ENCODE peak calls at places on chromosome 9, in five cellular contexts. One of them, this sample, is unnamed.
A peak's percentile ranks its signal among the peaks of the same experiment; 100 is the strongest.

GRCh38 chr9:124054671-124055212 is 43.2 kb downstream of the LHX2 start:
- DNase-seq in A549: no peak
- DNase-seq in tibial artery: no peak
- DNase-seq in endothelial cell: no peak
- DNase-seq in left ventricle myocardium inferior: no peak
- DNase-seq in this sample: peak; percentile 70

GRCh38 chr9:134326754-134327526 is 685 bp downstream of the RXRA start:
- DNase-seq in A549: peak; percentile 60
- DNase-seq in tibial artery: peak; percentile 74
- DNase-seq in endothelial cell: peak; percentile 39
- DNase-seq in left ventricle myocardium inferior: peak; percentile 45
- DNase-seq in this sample: no peak

GRCh38 chr9:105639936-105640335 is 22.3 kb upstream of the TAL2 start:
- DNase-seq in A549: no peak
- DNase-seq in tibial artery: no peak
- DNase-seq in endothelial cell: no peak
- DNase-seq in left ventricle myocardium inferior: no peak
- DNase-seq in this sample: no peak

GRCh38 chr9:133558191-133559126 is 24.0 kb downstream of the ADAMTSL2 start:
- DNase-seq in A549: peak; percentile 44
- DNase-seq in tibial artery: no peak
- DNase-seq in endothelial cell: peak; percentile 72
- DNase-seq in left ventricle myocardium inferior: peak; percentile 56
- DNase-seq in this sample: peak; percentile 71

GRCh38 chr9:83119873-83120272 is 56.9 kb upstream of the RASEF start:
- DNase-seq in A549: no peak
- DNase-seq in tibial artery: no peak
- DNase-seq in endothelial cell: no peak
- DNase-seq in left ventricle myocardium inferior: no peak
- DNase-seq in this sample: no peak

GRCh38 chr9:99962685-99963261 is 56.3 kb downstream of the STX17 start:
- DNase-seq in A549: no peak
- DNase-seq in tibial artery: no peak
- DNase-seq in endothelial cell: no peak
- DNase-seq in left ventricle myocardium inferior: no peak
- DNase-seq in this sample: no peak

GRCh38 chr9:114893622-114894021 is 36.8 kb downstream of the TNFSF8 start:
- DNase-seq in A549: no peak
- DNase-seq in tibial artery: no peak
- DNase-seq in endothelial cell: no peak
- DNase-seq in left ventricle myocardium inferior: no peak
- DNase-seq in this sample: peak; percentile 46

GRCh38 chr9:13282998-13283397 is 3.5 kb upstream of the MPDZ start:
- DNase-seq in A549: no peak
- DNase-seq in tibial artery: no peak
- DNase-seq in endothelial cell: no peak
- DNase-seq in left ventricle myocardium inferior: no peak
- DNase-seq in this sample: no peak

GRCh38 chr9:91734371-91734981 is 215.6 kb downstream of the ROR2 start:
- DNase-seq in A549: peak; percentile 78
- DNase-seq in tibial artery: no peak
- DNase-seq in endothelial cell: peak; percentile 82
- DNase-seq in left ventricle myocardium inferior: peak; percentile 73
- DNase-seq in this sample: peak; percentile 73

GRCh38 chr9:112332977-112333638 is at the start of gene PTBP3:
- DNase-seq in A549: peak; percentile 55
- DNase-seq in tibial artery: peak; percentile 91
- DNase-seq in endothelial cell: peak; percentile 78
- DNase-seq in left ventricle myocardium inferior: peak; percentile 83
- DNase-seq in this sample: peak; percentile 82

GRCh38 chr9:134385873-134386370 is 59.7 kb downstream of the RXRA start:
- DNase-seq in A549: no peak
- DNase-seq in tibial artery: no peak
- DNase-seq in endothelial cell: no peak
- DNase-seq in left ventricle myocardium inferior: no peak
- DNase-seq in this sample: no peak

GRCh38 chr9:114434878-114435311 is 47.1 kb upstream of the AKNA start:
- DNase-seq in A549: peak; percentile 63
- DNase-seq in tibial artery: no peak
- DNase-seq in endothelial cell: peak; percentile 34
- DNase-seq in left ventricle myocardium inferior: no peak
- DNase-seq in this sample: no peak

GRCh38 chr9:12956261-12956660 is 181.4 kb downstream of the LURAP1L start:
- DNase-seq in A549: no peak
- DNase-seq in tibial artery: no peak
- DNase-seq in endothelial cell: no peak
- DNase-seq in left ventricle myocardium inferior: no peak
- DNase-seq in this sample: no peak

GRCh38 chr9:107868166-107868565 is 378.6 kb upstream of the KLF4 start:
- DNase-seq in A549: no peak
- DNase-seq in tibial artery: no peak
- DNase-seq in endothelial cell: no peak
- DNase-seq in left ventricle myocardium inferior: no peak
- DNase-seq in this sample: no peak

GRCh38 chr9:36566813-36567217 is 5.9 kb upstream of the MELK start:
- DNase-seq in A549: peak; percentile 52
- DNase-seq in tibial artery: peak; percentile 92
- DNase-seq in endothelial cell: no peak
- DNase-seq in left ventricle myocardium inferior: no peak
- DNase-seq in this sample: no peak

GRCh38 chr9:76255781-76256455 is 138.3 kb downstream of the RFK start:
- DNase-seq in A549: no peak
- DNase-seq in tibial artery: peak; percentile 81
- DNase-seq in endothelial cell: no peak
- DNase-seq in left ventricle myocardium inferior: peak; percentile 44
- DNase-seq in this sample: no peak

GRCh38 chr9:14769235-14769580 is 46.7 kb upstream of the CER1 start:
- DNase-seq in A549: no peak
- DNase-seq in tibial artery: no peak
- DNase-seq in endothelial cell: peak; percentile 46
- DNase-seq in left ventricle myocardium inferior: no peak
- DNase-seq in this sample: no peak

GRCh38 chr9:86550411-86550810 is 196.2 kb upstream of the TUT7 start:
- DNase-seq in A549: no peak
- DNase-seq in tibial artery: no peak
- DNase-seq in endothelial cell: no peak
- DNase-seq in left ventricle myocardium inferior: no peak
- DNase-seq in this sample: no peak

GRCh38 chr9:72441296-72442211 is 76.5 kb upstream of the ZFAND5 start:
- DNase-seq in A549: no peak
- DNase-seq in tibial artery: no peak
- DNase-seq in endothelial cell: no peak
- DNase-seq in left ventricle myocardium inferior: no peak
- DNase-seq in this sample: no peak

GRCh38 chr9:33132249-33132772 is 34.8 kb downstream of the B4GALT1 start:
- DNase-seq in A549: peak; percentile 65
- DNase-seq in tibial artery: peak; percentile 63
- DNase-seq in endothelial cell: no peak
- DNase-seq in left ventricle myocardium inferior: no peak
- DNase-seq in this sample: no peak

GRCh38 chr9:28866951-28867350 is 1293.7 kb upstream of the C9orf72 start:
- DNase-seq in A549: no peak
- DNase-seq in tibial artery: no peak
- DNase-seq in endothelial cell: no peak
- DNase-seq in left ventricle myocardium inferior: no peak
- DNase-seq in this sample: no peak

GRCh38 chr9:131942076-131942720 is 137.5 kb downstream of the MED27 start:
- DNase-seq in A549: no peak
- DNase-seq in tibial artery: no peak
- DNase-seq in endothelial cell: no peak
- DNase-seq in left ventricle myocardium inferior: no peak
- DNase-seq in this sample: no peak

GRCh38 chr9:79889325-79889724 is 317.6 kb downstream of the TLE4 start:
- DNase-seq in A549: no peak
- DNase-seq in tibial artery: no peak
- DNase-seq in endothelial cell: no peak
- DNase-seq in left ventricle myocardium inferior: no peak
- DNase-seq in this sample: no peak

GRCh38 chr9:131554865-131555351 is 9.6 kb downstream of the PRRT1B start:
- DNase-seq in A549: no peak
- DNase-seq in tibial artery: no peak
- DNase-seq in endothelial cell: no peak
- DNase-seq in left ventricle myocardium inferior: no peak
- DNase-seq in this sample: no peak

GRCh38 chr9:96688215-96688614 is 33.1 kb upstream of the PRXL2C start:
- DNase-seq in A549: no peak
- DNase-seq in tibial artery: no peak
- DNase-seq in endothelial cell: no peak
- DNase-seq in left ventricle myocardium inferior: no peak
- DNase-seq in this sample: no peak

GRCh38 chr9:99057665-99058625 is 47.0 kb upstream of the TGFBR1 start:
- DNase-seq in A549: no peak
- DNase-seq in tibial artery: no peak
- DNase-seq in endothelial cell: no peak
- DNase-seq in left ventricle myocardium inferior: no peak
- DNase-seq in this sample: peak; percentile 94

GRCh38 chr9:132239518-132239917 is 77.7 kb downstream of the NTNG2 start:
- DNase-seq in A549: no peak
- DNase-seq in tibial artery: no peak
- DNase-seq in endothelial cell: no peak
- DNase-seq in left ventricle myocardium inferior: no peak
- DNase-seq in this sample: no peak

GRCh38 chr9:14314424-14314928 is 535 bp upstream of the NFIB start:
- DNase-seq in A549: peak; percentile 82
- DNase-seq in tibial artery: peak; percentile 94
- DNase-seq in endothelial cell: peak; percentile 52
- DNase-seq in left ventricle myocardium inferior: peak; percentile 83
- DNase-seq in this sample: no peak

GRCh38 chr9:134210908-134211810 is 46.8 kb upstream of the RNU6ATAC start:
- DNase-seq in A549: no peak
- DNase-seq in tibial artery: no peak
- DNase-seq in endothelial cell: no peak
- DNase-seq in left ventricle myocardium inferior: peak; percentile 37
- DNase-seq in this sample: no peak

GRCh38 chr9:23821400-23822181 is 4.4 kb downstream of the ELAVL2 start:
- DNase-seq in A549: no peak
- DNase-seq in tibial artery: no peak
- DNase-seq in endothelial cell: peak; percentile 70
- DNase-seq in left ventricle myocardium inferior: no peak
- DNase-seq in this sample: no peak

GRCh38 chr9:96453625-96454024 is 3.7 kb downstream of the HABP4 start:
- DNase-seq in A549: peak; percentile 75
- DNase-seq in tibial artery: no peak
- DNase-seq in endothelial cell: no peak
- DNase-seq in left ventricle myocardium inferior: no peak
- DNase-seq in this sample: peak; percentile 26

GRCh38 chr9:91334053-91334452 is 27.7 kb downstream of the AUH start:
- DNase-seq in A549: no peak
- DNase-seq in tibial artery: no peak
- DNase-seq in endothelial cell: no peak
- DNase-seq in left ventricle myocardium inferior: no peak
- DNase-seq in this sample: peak; percentile 21

GRCh38 chr9:116987902-116988301 is 300.8 kb downstream of the TRIM32 start:
- DNase-seq in A549: no peak
- DNase-seq in tibial artery: no peak
- DNase-seq in endothelial cell: no peak
- DNase-seq in left ventricle myocardium inferior: no peak
- DNase-seq in this sample: no peak

GRCh38 chr9:122159026-122159924 is at the start of the genes MORN5 and NDUFA8:
- DNase-seq in A549: peak; percentile 98
- DNase-seq in tibial artery: peak; percentile 98
- DNase-seq in endothelial cell: peak; percentile 99
- DNase-seq in left ventricle myocardium inferior: peak; percentile 95
- DNase-seq in this sample: peak; percentile 97

GRCh38 chr9:122162415-122162814 is 2.7 kb downstream of the MORN5 start:
- DNase-seq in A549: no peak
- DNase-seq in tibial artery: no peak
- DNase-seq in endothelial cell: no peak
- DNase-seq in left ventricle myocardium inferior: no peak
- DNase-seq in this sample: no peak

GRCh38 chr9:122159925-122160246 is 178 bp downstream of the MORN5 start:
- DNase-seq in A549: no peak
- DNase-seq in tibial artery: no peak
- DNase-seq in endothelial cell: no peak
- DNase-seq in left ventricle myocardium inferior: no peak
- DNase-seq in this sample: no peak

DNA sequence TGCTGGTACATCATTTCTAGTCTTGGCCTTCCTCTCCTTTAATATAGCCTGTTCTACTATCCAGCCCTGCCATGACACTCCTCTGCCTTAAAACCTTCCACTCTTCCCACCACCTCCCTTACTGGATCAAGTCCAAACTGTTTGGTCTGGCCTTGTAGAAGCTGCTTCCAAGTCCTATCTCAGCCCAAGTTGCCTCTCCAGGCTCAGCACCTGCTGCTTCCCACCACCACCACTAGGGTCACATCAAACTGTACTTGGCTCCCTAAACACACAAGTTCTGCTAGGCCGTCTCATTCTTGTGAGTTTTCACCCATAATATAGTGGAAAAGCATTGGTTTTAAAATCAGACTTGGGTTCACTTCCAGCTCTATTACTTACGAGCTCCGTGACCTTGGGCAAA is 1.4 kb downstream of the NDUFA8 start:
- DNase-seq in A549: peak; percentile 76
- DNase-seq in tibial artery: no peak
- DNase-seq in endothelial cell: peak; percentile 39
- DNase-seq in left ventricle myocardium inferior: no peak
- DNase-seq in this sample: peak; percentile 58
- TF ChIP-seq CTCF in A549: peak; percentile 22
- TF ChIP-seq CTCF in tibial artery: no peak
- TF ChIP-seq CTCF in endothelial cell: no peak
- TF ChIP-seq CTCF in left ventricle myocardium inferior: peak; percentile 60
- TF ChIP-seq CTCF in this sample: peak; percentile 67

DNA sequence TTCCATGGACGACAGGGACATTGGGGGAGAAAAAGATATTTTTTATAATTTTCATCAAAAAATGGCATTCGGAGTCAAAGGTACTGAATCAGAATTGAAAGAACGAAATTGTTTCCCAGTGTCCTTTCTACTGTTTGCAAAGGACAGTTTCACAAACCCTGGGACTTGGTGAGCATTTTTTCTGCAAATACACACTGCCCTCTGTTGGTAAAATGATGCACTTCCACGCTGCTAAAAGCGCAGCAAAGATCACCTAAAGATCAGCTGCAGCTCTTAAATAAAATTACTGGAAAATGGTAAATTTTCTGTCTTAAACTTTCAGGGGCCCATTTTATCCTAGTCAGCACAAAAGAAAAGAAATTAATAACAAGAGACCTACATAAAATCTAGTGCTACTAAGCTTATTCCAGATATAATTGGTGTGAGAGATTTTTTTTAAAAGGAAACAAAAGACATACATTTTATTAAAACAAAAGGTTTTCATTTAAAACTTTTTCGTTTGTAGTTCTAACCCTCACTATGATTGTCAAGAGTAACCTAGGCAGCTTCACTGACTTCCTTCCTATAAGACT is 566.0 kb downstream of the CAAP1 start:
- DNase-seq in A549: peak; percentile 6
- DNase-seq in tibial artery: no peak
- DNase-seq in endothelial cell: peak; percentile 50
- DNase-seq in left ventricle myocardium inferior: no peak
- DNase-seq in this sample: peak; percentile 11
- TF ChIP-seq CTCF in A549: peak; percentile 76
- TF ChIP-seq CTCF in tibial artery: peak; percentile 79
- TF ChIP-seq CTCF in endothelial cell: peak; percentile 83
- TF ChIP-seq CTCF in left ventricle myocardium inferior: peak; percentile 76
- TF ChIP-seq CTCF in this sample: peak; percentile 63

GRCh38 chr9:126781717-126782388 is 23.0 kb upstream of the ZBTB43 start:
- DNase-seq in A549: peak; percentile 73
- DNase-seq in tibial artery: peak; percentile 77
- DNase-seq in endothelial cell: peak; percentile 96
- DNase-seq in left ventricle myocardium inferior: peak; percentile 83
- DNase-seq in this sample: peak; percentile 88
- TF ChIP-seq CTCF in A549: peak; percentile 92
- TF ChIP-seq CTCF in tibial artery: peak; percentile 85
- TF ChIP-seq CTCF in endothelial cell: peak; percentile 96
- TF ChIP-seq CTCF in left ventricle myocardium inferior: peak; percentile 95
- TF ChIP-seq CTCF in this sample: peak; percentile 97

GRCh38 chr9:2984481-2984880 is 140.6 kb upstream of the PUM3 start:
- DNase-seq in A549: no peak
- DNase-seq in tibial artery: no peak
- DNase-seq in endothelial cell: no peak
- DNase-seq in left ventricle myocardium inferior: no peak
- DNase-seq in this sample: no peak
- TF ChIP-seq CTCF in A549: no peak
- TF ChIP-seq CTCF in tibial artery: no peak
- TF ChIP-seq CTCF in endothelial cell: no peak
- TF ChIP-seq CTCF in left ventricle myocardium inferior: no peak
- TF ChIP-seq CTCF in this sample: no peak

This sample was measured in activated CD8-positive, alpha-beta T cell treated with anti-CD3 and anti-CD28 coated beads for 36 hours.